ENCODE peak calls at places on chromosomes 11 and 22, in five cellular contexts. T is H9, E is neuronal stem cell, X is mesenchymal stem cell, N is H1. M is an unnamed sample.

GRCh38 chr22:24431309-24432034 is 4.1 kb downstream of the ADORA2A start:
- DNase-seq in T (no peak), E (no peak), X (no peak), N (no peak), M (no peak)

GRCh38 chr11:91773090-91773489 is 451.5 kb upstream of the FAT3 start:
- DNase-seq in T (peak), E (no peak), X (peak), N (peak), M (no peak)

GRCh38 chr11:113113801-113114451 is 152.7 kb downstream of the NCAM1 start:
- DNase-seq in T (no peak), E (no peak), X (no peak), N (no peak), M (no peak)

GRCh38 chr22:31790240-31790639 is 36.4 kb downstream of the DEPDC5 start:
- DNase-seq in T (no peak), E (no peak), X (no peak), N (no peak), M (no peak)

GRCh38 chr22:27335102-27335660 is 466.4 kb downstream of the MN1 start:
- DNase-seq in T (no peak), E (no peak), X (no peak), N (peak), M (no peak)

GRCh38 chr11:44474702-44475101 is 90.8 kb upstream of the CD82 start:
- DNase-seq in T (no peak), E (no peak), X (no peak), N (no peak), M (no peak)

GRCh38 chr11:3340025-3340424 is 38.9 kb downstream of the ZNF195 start:
- DNase-seq in T (no peak), E (no peak), X (peak), N (no peak), M (peak)

GRCh38 chr22:46415816-46416536 is 80.5 kb downstream of the TRMU start:
- DNase-seq in T (no peak), E (no peak), X (no peak), N (no peak), M (no peak)

GRCh38 chr22:49812838-49813237 is 14.8 kb downstream of the BRD1 start:
- DNase-seq in T (no peak), E (no peak), X (peak), N (no peak), M (peak)

GRCh38 chr11:117449111-117449693 is 121.5 kb downstream of the CEP164 start:
- DNase-seq in T (peak), E (no peak), X (no peak), N (no peak), M (no peak)

GRCh38 chr11:19715373-19715772 is 2.7 kb downstream of the NAV2 start:
- DNase-seq in T (no peak), E (no peak), X (peak), N (no peak), M (peak)

GRCh38 chr11:69662806-69663205 is 12.3 kb downstream of the LTO1 start:
- DNase-seq in T (no peak), E (no peak), X (no peak), N (no peak), M (no peak)

GRCh38 chr22:20881231-20881630 is 22.4 kb downstream of the SNAP29 start:
- DNase-seq in T (no peak), E (no peak), X (no peak), N (no peak), M (peak)

GRCh38 chr22:27512283-27512761 is 289.2 kb downstream of the MN1 start:
- DNase-seq in T (no peak), E (no peak), X (peak), N (no peak), M (peak)

GRCh38 chr11:8932564-8933180 is at the start of gene C11orf16:
- DNase-seq in T (peak), E (no peak), X (no peak), N (no peak), M (no peak)

GRCh38 chr11:68962527-68963250 is 18.1 kb downstream of the MRGPRD start:
- DNase-seq in T (peak), E (no peak), X (no peak), N (no peak), M (peak)

GRCh38 chr11:43644626-43645299 is 35.8 kb upstream of the HSD17B12 start:
- DNase-seq in T (no peak), E (no peak), X (peak), N (no peak), M (peak)

GRCh38 chr11:100670140-100670539 is 16.9 kb upstream of the ARHGAP42 start:
- DNase-seq in T (no peak), E (no peak), X (no peak), N (no peak), M (no peak)
- H2BK12ac ChIP-seq in T (no peak), E (no peak), X (no peak), N (no peak), M (peak)

DNA sequence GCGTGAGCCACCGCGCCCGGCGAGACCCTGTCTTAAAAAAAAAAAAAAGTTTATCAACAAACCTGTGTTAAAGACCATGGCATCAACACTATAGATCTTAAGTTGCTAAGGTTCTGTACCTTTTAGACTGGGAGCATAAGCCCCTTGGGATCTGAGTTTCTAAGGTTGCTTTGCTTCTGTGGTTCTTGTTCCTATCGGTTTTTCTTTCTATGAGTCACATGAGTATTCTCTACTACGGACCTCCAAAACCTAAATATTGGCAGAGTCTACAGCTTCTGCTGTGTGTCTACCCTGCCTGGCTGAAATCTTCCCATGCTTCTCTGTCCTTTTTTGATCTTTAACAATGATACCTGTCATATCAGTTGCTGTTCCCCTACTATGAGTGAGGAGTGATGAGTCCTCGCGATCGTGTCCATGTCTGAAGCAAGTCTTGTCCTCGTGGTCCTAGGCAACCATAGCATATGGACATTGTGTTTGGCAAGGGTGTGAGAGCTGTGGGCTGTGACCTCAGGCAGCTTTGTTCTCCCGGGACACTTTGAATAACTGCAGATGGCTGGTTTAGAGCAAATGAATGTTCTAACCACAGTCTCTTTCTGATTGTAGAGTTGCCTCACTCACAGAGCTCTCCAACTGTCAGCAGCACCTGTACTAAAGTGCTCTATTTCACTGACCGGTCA is 9.0 kb upstream of the DLAT start:
- DNase-seq in T (no peak), E (no peak), X (peak), N (no peak), M (no peak)
- H3K9ac ChIP-seq in T (no peak), E (no peak), X (peak), N (no peak), M (no peak)

GRCh38 chr11:64224891-64225607 is 937 bp downstream of the TRPT1 start:
- DNase-seq in T (no peak), E (no peak), X (no peak), N (peak), M (peak)
- H2AFZ ChIP-seq in T (no peak), E (peak), X (no peak), N (no peak), M (peak)

GRCh38 chr11:66247801-66248200 is 20.6 kb upstream of the RAB1B start:
- DNase-seq in T (no peak), E (no peak), X (no peak), N (no peak), M (no peak)
- H2BK12ac ChIP-seq in T (no peak), E (no peak), X (no peak), N (no peak), M (no peak)

GRCh38 chr11:6111635-6112034 is 4.2 kb downstream of the OR56B4 start:
- DNase-seq in T (no peak), E (no peak), X (peak), N (no peak), M (no peak)

GRCh38 chr11:6116638-6117037 is 9.2 kb downstream of the OR56B4 start:
- DNase-seq in T (no peak), E (no peak), X (no peak), N (no peak), M (no peak)
- H3K9ac ChIP-seq in T (no peak), E (no peak), X (no peak), N (no peak), M (no peak)

DNA sequence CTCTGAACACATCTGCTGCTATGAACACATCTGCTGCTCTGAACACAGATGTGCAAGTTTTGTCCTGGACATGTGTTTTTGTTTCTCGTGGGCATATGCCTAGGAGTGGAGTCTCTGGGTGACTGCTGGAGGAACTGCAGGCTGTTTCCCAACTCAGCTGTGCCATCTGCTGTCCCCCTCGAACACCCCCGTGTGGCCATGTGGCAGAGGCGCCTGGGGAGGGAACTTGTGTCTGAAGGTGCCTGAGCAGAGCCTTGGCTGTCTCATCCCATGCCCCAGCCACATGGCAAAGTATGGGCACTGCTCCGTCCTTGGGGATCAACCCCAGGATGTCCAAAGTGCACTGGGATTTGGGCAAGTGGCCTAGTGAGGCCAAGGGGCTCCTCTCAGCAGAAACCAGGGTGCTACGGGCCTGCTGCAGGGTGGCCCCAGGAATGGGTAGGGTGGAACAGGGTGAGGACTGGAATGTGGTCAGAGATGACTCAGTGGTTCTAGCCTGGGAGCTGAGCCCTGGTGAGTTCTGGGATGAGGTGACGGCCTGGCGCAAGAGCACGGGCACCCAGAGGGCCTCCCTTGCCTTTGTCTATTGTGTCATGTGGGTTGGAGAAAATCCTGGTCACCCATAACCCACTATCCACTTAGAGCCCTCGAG is 14.7 kb downstream of the GATD1 start:
- DNase-seq in T (peak), E (no peak), X (peak), N (no peak), M (peak)
- H2AFZ ChIP-seq in T (no peak), E (no peak), X (no peak), N (no peak), M (no peak)

M was measured in trophoblast cell.